ENCODE peak calls at places on chromosomes 13 and 19, in four cellular contexts. B is uterus, R is spleen, E is cardiac fibroblast. D is an unnamed sample.
A peak's percentile ranks its signal among the peaks of the same experiment; 100 is the strongest.

GRCh38 chr13:19587635-19588300 is 26.4 kb upstream of the TPTE2 start:
- DNase-seq in B (no peak), R (no peak), E (peak; percentile 63), D (no peak)

GRCh38 chr13:35712907-35713685 is 236.6 kb upstream of the MAB21L1 start:
- DNase-seq in B (no peak), R (no peak), E (peak; percentile 42), D (no peak)

GRCh38 chr13:113074401-113074800 is 31.2 kb upstream of the F7 start:
- DNase-seq in B (no peak), R (peak; percentile 71), E (no peak), D (no peak)

GRCh38 chr19:9793051-9793591 is 24.6 kb upstream of the ZNF846 start:
- DNase-seq in B (peak; percentile 65), R (no peak), E (peak; percentile 52), D (no peak)

GRCh38 chr19:51422053-51422448 is 4.6 kb upstream of the SIGLEC10 start:
- DNase-seq in B (no peak), R (peak; percentile 97), E (peak; percentile 74), D (peak; percentile 22)

GRCh38 chr13:74574964-74575728 is 440.9 kb upstream of the KLF12 start:
- DNase-seq in B (no peak), R (no peak), E (peak; percentile 6), D (no peak)

GRCh38 chr13:99908129-99908805 is 63.3 kb downstream of the ZIC5 start:
- DNase-seq in B (no peak), R (no peak), E (no peak), D (peak; percentile 96)

GRCh38 chr13:100584901-100585300 is 3.7 kb downstream of the GGACT start:
- DNase-seq in B (no peak), R (no peak), E (no peak), D (no peak)

GRCh38 chr19:2359992-2360875 is at the start of gene TMPRSS9:
- DNase-seq in B (no peak), R (no peak), E (no peak), D (no peak)

GRCh38 chr19:15550847-15551182 is 42.5 kb downstream of the CYP4F22 start:
- DNase-seq in B (no peak), R (peak; percentile 49), E (no peak), D (no peak)

GRCh38 chr19:37932985-37933953 is 26.3 kb downstream of the SIPA1L3 start:
- DNase-seq in B (no peak), R (no peak), E (peak; percentile 49), D (no peak)

GRCh38 chr19:19372656-19373416 is 32.6 kb upstream of the GATAD2A start:
- DNase-seq in B (peak; percentile 58), R (peak; percentile 90), E (peak; percentile 78), D (no peak)

GRCh38 chr19:56671613-56671994 is at the start of gene ZNF835:
- DNase-seq in B (peak; percentile 94), R (peak; percentile 94), E (peak; percentile 53), D (no peak)

GRCh38 chr19:58021541-58022282 is 12.1 kb upstream of the ZSCAN1 start:
- DNase-seq in B (peak; percentile 78), R (peak; percentile 35), E (peak; percentile 69), D (no peak)

GRCh38 chr19:48726573-48726972 is 7.0 kb upstream of the MAMSTR start:
- DNase-seq in B (no peak), R (no peak), E (peak; percentile 23), D (no peak)

GRCh38 chr19:51691122-51692064 is 1.7 kb upstream of the SPACA6 start:
- DNase-seq in B (no peak), R (no peak), E (peak; percentile 69), D (no peak)

GRCh38 chr19:16771618-16772017 is 52.0 kb downstream of the NWD1 start:
- DNase-seq in B (peak; percentile 87), R (peak; percentile 81), E (peak; percentile 85), D (peak; percentile 56)

GRCh38 chr13:32019612-32020233 is 11.9 kb upstream of the FRY start:
- DNase-seq in B (peak; percentile 62), R (no peak), E (peak; percentile 78), D (no peak)

GRCh38 chr13:113809934-113810333 is 50.9 kb downstream of the TMEM255B start:
- DNase-seq in B (no peak), R (no peak), E (no peak), D (no peak)

GRCh38 chr13:97256343-97256783 is 34.2 kb downstream of the MBNL2 start:
- DNase-seq in B (peak; percentile 51), R (no peak), E (peak; percentile 91), D (no peak)

GRCh38 chr19:21197589-21198295 is 55.9 kb downstream of the ZNF431 start:
- DNase-seq in B (no peak), R (no peak), E (no peak), D (no peak)

GRCh38 chr19:10625003-10625761 is at the start of gene SLC44A2:
- DNase-seq in B (peak; percentile 60), R (peak; percentile 83), E (peak; percentile 50), D (peak; percentile 28)

GRCh38 chr13:51856998-51857397 is 4.8 kb upstream of the CCDC70 start:
- DNase-seq in B (no peak), R (no peak), E (no peak), D (peak; percentile 23)

GRCh38 chr19:19342086-19343015 is 21.7 kb downstream of the MAU2 start:
- DNase-seq in B (peak; percentile 32), R (no peak), E (peak; percentile 66), D (peak; percentile 25)

GRCh38 chr19:29263305-29264080 is 50.5 kb upstream of the UQCRFS1 start:
- DNase-seq in B (no peak), R (no peak), E (peak; percentile 55), D (no peak)

GRCh38 chr19:3114018-3114726 is 20.0 kb downstream of the GNA11 start:
- DNase-seq in B (no peak), R (no peak), E (no peak), D (no peak)

GRCh38 chr19:16853066-16853465 is 23.9 kb downstream of the SIN3B start:
- DNase-seq in B (no peak), R (no peak), E (no peak), D (no peak)

DNA sequence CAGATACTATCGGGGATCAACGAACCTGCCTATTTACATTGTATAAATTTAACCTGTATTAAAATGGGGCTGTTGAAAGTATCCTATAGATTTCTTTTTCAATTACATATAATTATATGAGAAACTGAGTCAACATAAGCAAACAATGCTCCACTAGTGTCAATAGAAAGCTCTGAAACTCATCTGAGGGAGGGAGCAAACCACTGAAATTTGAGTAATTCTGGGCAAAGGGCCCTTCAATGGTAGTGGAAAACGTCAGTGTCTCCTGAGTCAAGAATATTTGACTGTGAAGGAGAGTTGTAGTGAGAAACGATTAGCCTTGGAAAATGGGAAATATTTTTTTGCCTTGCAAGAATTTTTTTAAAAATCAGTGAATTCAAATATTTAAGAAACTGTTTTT is 17.6 kb upstream of the VN1R4 start:
- DNase-seq in B (no peak), R (no peak), E (no peak), D (no peak)
- H3K4me3 ChIP-seq in B (no peak overlapping the region), R (no peak overlapping the region), E (no peak overlapping the region), D (no peak overlapping the region)

GRCh38 chr13:37602743-37603381 is 4.3 kb upstream of the POSTN start:
- DNase-seq in B (no peak), R (no peak), E (peak; percentile 63), D (no peak)
- TF ChIP-seq CTCF in B (peak; percentile 39), R (no peak), E (peak; percentile 59), D (peak; percentile 38)

DNA sequence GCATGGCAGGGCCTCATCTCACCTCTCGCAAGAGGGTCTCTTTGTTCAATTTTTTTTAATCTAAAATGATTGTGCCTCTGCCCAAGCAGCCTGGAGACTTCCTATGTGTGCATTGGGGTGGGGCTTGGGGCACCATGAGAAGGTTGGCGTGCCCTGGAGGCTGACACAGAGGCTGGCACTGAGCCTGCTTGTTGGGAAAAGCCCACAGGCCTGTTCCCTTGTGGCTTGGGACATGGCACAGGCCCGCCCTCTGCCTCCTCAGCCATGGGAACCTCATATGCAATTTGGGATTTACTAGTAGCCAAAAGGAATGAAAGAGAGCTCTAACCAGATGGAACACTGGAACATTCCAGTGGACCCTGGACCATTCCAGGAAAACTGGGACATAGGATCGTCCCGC is 8.0 kb downstream of the FXYD3 start:
- DNase-seq in B (peak; percentile 54), R (no peak), E (peak; percentile 33), D (no peak)
- H3K4me3 ChIP-seq in B (no peak overlapping the region), R (no peak overlapping the region), E (no peak overlapping the region), D (no peak overlapping the region)

GRCh38 chr13:84917252-84917878 is 881.9 kb downstream of the SLITRK6 start:
- DNase-seq in B (no peak), R (no peak), E (peak; percentile 17), D (peak; percentile 7)

GRCh38 chr13:84910423-84910822 is 888.8 kb downstream of the SLITRK6 start:
- DNase-seq in B (no peak), R (no peak), E (no peak), D (no peak)

GRCh38 chr13:84912720-84913119 is 886.5 kb downstream of the SLITRK6 start:
- DNase-seq in B (no peak), R (no peak), E (no peak), D (no peak)
- TF ChIP-seq CTCF in B (no peak), R (no peak), E (no peak), D (no peak)

DNA sequence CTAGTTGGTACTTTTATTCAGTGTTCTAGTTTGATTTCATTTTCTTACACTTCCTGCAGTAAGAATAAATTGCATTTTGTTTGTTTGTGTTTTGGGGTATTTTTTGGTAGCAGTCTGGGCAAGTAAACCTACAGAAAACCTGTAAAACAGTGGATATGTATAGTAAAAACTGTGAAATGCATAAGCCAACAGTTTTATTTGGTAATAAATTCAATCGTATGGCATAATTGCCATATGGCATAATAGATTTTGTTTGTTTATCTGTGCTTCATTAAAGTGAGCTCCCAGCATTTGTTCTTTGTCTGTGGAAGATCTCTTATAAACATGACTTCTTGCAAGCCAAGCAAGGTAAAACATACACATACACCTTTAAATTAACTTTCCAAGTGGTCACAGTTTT is 111.9 kb downstream of the PCDH9 start:
- DNase-seq in B (no peak), R (no peak), E (no peak), D (no peak)
- H3K4me3 ChIP-seq in B (no peak overlapping the region), R (no peak overlapping the region), E (no peak overlapping the region), D (no peak overlapping the region)

DNA sequence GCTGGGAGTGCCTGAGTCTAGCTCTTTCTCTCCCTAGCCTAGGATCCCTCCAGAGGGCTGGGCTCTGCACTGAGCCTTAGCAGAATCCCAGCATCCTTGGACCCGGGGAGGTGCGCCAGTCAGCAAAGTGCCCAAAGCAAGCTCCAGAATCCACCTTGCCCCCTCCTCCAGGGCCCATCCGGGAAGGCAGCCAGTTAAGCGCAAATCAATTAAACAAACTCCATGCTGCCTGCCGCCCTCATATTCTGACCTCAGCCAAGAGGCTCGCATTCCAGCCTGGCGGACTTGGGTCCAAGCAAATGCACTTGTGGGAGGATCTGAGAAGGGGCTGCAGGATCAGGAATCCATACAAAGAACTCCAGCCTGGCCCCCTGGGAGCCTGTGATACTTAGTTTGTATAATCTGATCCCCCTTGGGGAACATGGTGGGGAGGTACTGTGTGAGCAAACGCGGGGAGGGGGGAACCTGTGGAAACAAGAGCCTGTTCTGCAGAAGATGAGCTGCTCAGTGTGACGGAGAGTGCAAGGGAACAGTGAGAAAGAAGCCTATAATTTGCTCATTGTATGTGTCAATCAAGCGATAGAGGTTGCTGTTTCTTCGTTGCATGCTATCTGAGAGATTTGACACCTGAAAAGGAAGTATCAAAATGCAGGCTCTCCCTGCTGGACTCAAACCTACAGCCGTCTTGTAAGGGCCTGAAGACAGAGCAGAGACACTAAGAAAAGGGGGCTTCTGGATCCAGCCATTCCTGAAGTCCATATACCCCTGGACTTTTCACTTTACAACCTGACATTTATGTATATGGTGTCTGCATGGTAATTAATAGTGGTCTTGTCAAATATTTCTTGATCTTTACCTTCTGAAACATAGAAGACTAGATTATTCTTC is 29.4 kb downstream of the ZNRF4 start:
- DNase-seq in B (no peak), R (no peak), E (no peak), D (no peak)
- TF ChIP-seq CTCF in B (no peak), R (no peak), E (no peak), D (no peak)